ENCODE peak calls at places on chromosomes 16 and 17, in seven cellular contexts. V is pancreas, Y is body of pancreas, S is left cardiac atrium, I is heart right ventricle, M is lower lobe of right lung, X is omental fat pad. Q is an unnamed sample.

GRCh38 chr17:67456889-67457288 is 79.8 kb downstream of the PITPNC1 start:
- ATAC-seq in V (no peak), X (no peak), Y (no peak), I (no peak), S (no peak), M (no peak), Q (no peak)

GRCh38 chr17:20010099-20010863 is 1.1 kb downstream of the SPECC1 start:
- ATAC-seq in M (peak; percentile 71), I (peak; percentile 41), V (peak; percentile 77), Y (peak; percentile 59), S (peak; percentile 66), X (peak; percentile 66), Q (peak; percentile 29)

GRCh38 chr17:72719206-72719581 is 373.3 kb downstream of the SLC39A11 start:
- ATAC-seq in X (no peak), I (no peak), Y (no peak), M (no peak), V (no peak), S (no peak), Q (no peak)

GRCh38 chr17:40538019-40538935 is 27.0 kb downstream of the CCR7 start:
- ATAC-seq in I (peak; percentile 45), X (no peak), M (peak; percentile 53), Y (peak; percentile 78), V (peak; percentile 88), S (peak; percentile 64), Q (no peak)

GRCh38 chr16:75481475-75481874 is 13.8 kb downstream of the CHST6 start:
- ATAC-seq in S (no peak), M (no peak), V (no peak), Y (no peak), X (no peak), I (no peak), Q (no peak)

GRCh38 chr17:57121308-57122042 is 36.4 kb downstream of the AKAP1 start:
- ATAC-seq in V (peak; percentile 77), Y (peak; percentile 59), M (no peak), S (peak; percentile 21), X (no peak), I (peak; percentile 40), Q (no peak)

GRCh38 chr17:78384479-78385175 is 6.2 kb downstream of the PGS1 start:
- ATAC-seq in M (no peak), V (no peak), S (no peak), X (no peak), Y (no peak), I (no peak), Q (no peak)

GRCh38 chr17:73268582-73269328 is 7.1 kb upstream of the CPSF4L start:
- ATAC-seq in Y (peak; percentile 91), I (no peak), M (peak; percentile 28), V (peak; percentile 95), S (no peak), X (peak; percentile 12), Q (no peak)

GRCh38 chr17:71983828-71984227 is 137.0 kb upstream of the SOX9 start:
- ATAC-seq in I (no peak), M (no peak), V (no peak), X (no peak), S (no peak), Y (no peak), Q (no peak)

GRCh38 chr16:14249291-14250032 is 178.3 kb downstream of the MRTFB start:
- ATAC-seq in I (no peak), M (peak; percentile 61), Y (peak; percentile 33), S (no peak), V (peak; percentile 70), X (no peak), Q (no peak)

GRCh38 chr16:4805231-4805630 is 2.8 kb upstream of the ROGDI start:
- ATAC-seq in S (no peak), Y (no peak), V (no peak), M (no peak), I (peak; percentile 25), X (no peak), Q (no peak)

GRCh38 chr16:68365167-68365817 is 54.5 kb downstream of the PRMT7 start:
- ATAC-seq in M (peak; percentile 47), Y (no peak), X (no peak), S (peak; percentile 20), I (peak; percentile 10), V (no peak), Q (no peak)

GRCh38 chr16:54242199-54242598 is 44.4 kb downstream of the IRX3 start:
- ATAC-seq in S (no peak), X (no peak), Y (no peak), M (no peak), V (no peak), I (no peak), Q (no peak)

GRCh38 chr16:79171504-79172240 is 428.9 kb downstream of the MAF start:
- ATAC-seq in S (no peak), Y (no peak), X (no peak), M (no peak), I (no peak), V (no peak), Q (no peak)

GRCh38 chr16:53156516-53156915 is 101.7 kb downstream of the CHD9 start:
- ATAC-seq in X (no peak), M (no peak), I (no peak), S (no peak), V (no peak), Y (no peak), Q (no peak)

GRCh38 chr16:27237229-27238015 is 31.1 kb downstream of the NSMCE1 start:
- ATAC-seq in I (no peak), V (peak; percentile 19), M (peak; percentile 49), X (peak; percentile 8), S (peak; percentile 34), Y (peak; percentile 22), Q (no peak)

GRCh38 chr17:57572062-57572461 is 173.0 kb downstream of the CCDC182 start:
- ATAC-seq in X (no peak), Y (no peak), I (peak; percentile 39), S (peak; percentile 47), M (no peak), V (no peak), Q (no peak)

GRCh38 chr17:50125420-50125997 is 4.5 kb downstream of the SAMD14 start:
- ATAC-seq in Y (no peak), I (no peak), V (no peak), X (no peak), S (no peak), M (no peak), Q (no peak)

GRCh38 chr17:80818871-80819270 is 172.8 kb upstream of the CHMP6 start:
- ATAC-seq in Y (no peak), V (no peak), I (no peak), S (no peak), M (no peak), X (no peak), Q (no peak)

GRCh38 chr17:78884148-78884870 is 18.7 kb downstream of the CEP295NL start:
- ATAC-seq in Y (no peak), S (no peak), I (no peak), V (no peak), X (no peak), M (no peak), Q (no peak)

GRCh38 chr16:727291-727977 is 528 bp downstream of the HAGHL start:
- ATAC-seq in V (peak; percentile 3), S (peak; percentile 6), Y (no peak), M (peak; percentile 15), I (peak; percentile 3), X (peak; percentile 0), Q (peak; percentile 6)

GRCh38 chr16:79659352-79659751 is 58.8 kb upstream of the MAF start:
- ATAC-seq in S (no peak), M (no peak), I (no peak), X (no peak), V (no peak), Y (no peak), Q (no peak)

GRCh38 chr16:1202274-1202673 is 22.8 kb downstream of the TPSG1 start:
- ATAC-seq in M (no peak), S (no peak), V (no peak), X (no peak), Y (no peak), I (no peak), Q (no peak)

GRCh38 chr16:3054965-3055733 is 8.8 kb downstream of the MMP25 start:
- ATAC-seq in I (no peak), S (no peak), Y (no peak), V (no peak), M (no peak), X (no peak), Q (no peak)

GRCh38 chr16:87056551-87056950 is 260.6 kb downstream of the C16orf95 start:
- ATAC-seq in Y (no peak), S (no peak), M (no peak), I (no peak), V (no peak), X (no peak), Q (no peak)

GRCh38 chr17:69523252-69523861 is 108.9 kb downstream of the MAP2K6 start:
- ATAC-seq in V (peak; percentile 88), M (peak; percentile 43), Y (peak; percentile 65), I (peak; percentile 75), S (peak; percentile 65), X (no peak), Q (no peak)

GRCh38 chr17:20948984-20949777 is 93.6 kb downstream of the USP22 start:
- ATAC-seq in Y (no peak), S (no peak), V (no peak), I (no peak), M (no peak), X (no peak), Q (no peak)

GRCh38 chr16:68629315-68629900 is 15.7 kb upstream of the CDH3 start:
- ATAC-seq in X (no peak), S (no peak), M (no peak), V (no peak), I (no peak), Y (no peak), Q (no peak)

GRCh38 chr16:55439101-55439690 is 39.8 kb upstream of the MMP2 start:
- ATAC-seq in S (no peak), X (no peak), Y (no peak), M (peak; percentile 32), V (no peak), I (no peak), Q (peak; percentile 82)

GRCh38 chr16:4378202-4378666 is 6.6 kb downstream of the VASN start:
- ATAC-seq in V (no peak), M (no peak), I (peak; percentile 30), S (no peak), Y (no peak), X (no peak), Q (peak; percentile 10)

GRCh38 chr17:38891441-38891840 is 21.6 kb downstream of the LASP1 start:
- ATAC-seq in V (no peak), I (no peak), Y (no peak), S (no peak), M (no peak), X (no peak), Q (no peak)

GRCh38 chr17:73286863-73287296 is 24.9 kb downstream of the CDC42EP4 start:
- ATAC-seq in V (no peak), Y (no peak), I (no peak), S (no peak), X (peak; percentile 4), M (no peak), Q (no peak)

GRCh38 chr17:5826384-5826783 is 242.1 kb upstream of the NLRP1 start:
- ATAC-seq in V (no peak), I (no peak), M (no peak), S (no peak), X (no peak), Y (no peak), Q (no peak)

GRCh38 chr17:14428640-14429029 is 127.8 kb downstream of the HS3ST3B1 start:
- ATAC-seq in V (no peak), Y (no peak), S (peak; percentile 65), X (no peak), M (no peak), I (no peak), Q (no peak)

GRCh38 chr17:48294989-48295892 is 134.8 kb downstream of the SKAP1 start:
- ATAC-seq in M (no peak), V (no peak), X (no peak), I (no peak), Y (no peak), S (no peak), Q (no peak)

Q was measured in gastroesophageal sphincter.